ENCODE peak calls at places on chromosome 21, in four cellular contexts. W is NCI-H1436; Z is activated effector memory CD4-positive, alpha-beta T cell treated with anti-CD3 and anti-CD28 coated beads, Interleukin-2, amount 50 U/mL, for 16 hours; H is esophagus squamous epithelium. F is an unnamed sample.

GRCh38 chr21:42238185-42238934 is 19.4 kb downstream of the ABCG1 start:
- DNase-seq in W (no peak), Z (peak), H (no peak), F (no peak)

GRCh38 chr21:42844411-42845113 is 34.8 kb downstream of the WDR4 start:
- DNase-seq in W (no peak), Z (peak), H (no peak), F (no peak)

GRCh38 chr21:15333943-15334342 is 269.1 kb upstream of the NRIP1 start:
- DNase-seq in W (no peak), Z (no peak), H (no peak), F (no peak)

GRCh38 chr21:21818898-21819297 is 820.7 kb downstream of the NCAM2 start:
- DNase-seq in W (no peak), Z (no peak), H (no peak), F (no peak)

GRCh38 chr21:42373908-42374455 is 7.6 kb upstream of the TFF1 start:
- DNase-seq in W (no peak), Z (no peak), H (no peak), F (no peak)

GRCh38 chr21:44576025-44576420 is 2.5 kb downstream of the KRTAP10-4 start:
- DNase-seq in W (no peak), Z (no peak), H (no peak), F (no peak)

GRCh38 chr21:43333301-43334062 is 93.4 kb downstream of the SIK1 start:
- DNase-seq in W (no peak), Z (no peak), H (no peak), F (no peak)

GRCh38 chr21:42666023-42666747 is 12.8 kb downstream of the PDE9A start:
- DNase-seq in W (no peak), Z (peak), H (no peak), F (no peak)

GRCh38 chr21:33760641-33761103 is 118.4 kb downstream of the ITSN1 start:
- DNase-seq in W (no peak), Z (no peak), H (no peak), F (no peak)

GRCh38 chr21:46381521-46381920 is 57.6 kb downstream of the PCNT start:
- DNase-seq in W (no peak), Z (no peak), H (no peak), F (no peak)

GRCh38 chr21:45114072-45114471 is 39.7 kb downstream of the ADARB1 start:
- DNase-seq in W (no peak), Z (no peak), H (no peak), F (no peak)

GRCh38 chr21:34999397-34999941 is 49.6 kb downstream of the RUNX1 start:
- DNase-seq in W (no peak), Z (no peak), H (no peak), F (no peak)

GRCh38 chr21:41950941-41951408 is 2.8 kb downstream of the C2CD2 start:
- DNase-seq in W (no peak), Z (no peak), H (no peak), F (no peak)

GRCh38 chr21:45094412-45094811 is 20.0 kb downstream of the ADARB1 start:
- DNase-seq in W (no peak), Z (no peak), H (no peak), F (no peak)

GRCh38 chr21:39938086-39938611 is 70.9 kb downstream of the PCP4 start:
- DNase-seq in W (no peak), Z (no peak), H (no peak), F (peak)

GRCh38 chr21:31557421-31557955 is 102.0 kb upstream of the SOD1 start:
- DNase-seq in W (peak), Z (peak), H (no peak), F (peak)